ENCODE peak calls at places on chromosomes 3 and 15, in four cellular contexts. V is cardiac fibroblast, Y is dorsolateral prefrontal cortex, J is stomach. A is an unnamed sample.

GRCh38 chr3:46845860-46846623 is 17.2 kb downstream of the MYL3 start:
- DNase-seq in J (peak), Y (peak), V (peak), A (peak)

GRCh38 chr3:73094127-73094526 is 32.7 kb downstream of the EBLN2 start:
- DNase-seq in V (no peak), Y (no peak), J (no peak), A (no peak)

GRCh38 chr3:104245981-104246380 is 1120.7 kb upstream of the ALCAM start:
- DNase-seq in Y (no peak), J (no peak), V (no peak), A (no peak)

GRCh38 chr3:177402533-177402932 is 205.3 kb upstream of the TBL1XR1 start:
- DNase-seq in Y (no peak), V (no peak), J (no peak), A (no peak)

GRCh38 chr3:80097674-80098073 is 329.9 kb upstream of the ROBO1 start:
- DNase-seq in Y (no peak), J (no peak), V (no peak), A (no peak)

GRCh38 chr3:57068437-57069089 is 8.1 kb downstream of the SPATA12 start:
- DNase-seq in V (peak), Y (no peak), J (no peak), A (no peak)

GRCh38 chr3:105365171-105365535 is 1.6 kb upstream of the ALCAM start:
- DNase-seq in Y (no peak), J (no peak), V (no peak), A (no peak)

GRCh38 chr15:52855157-52855556 is 65.0 kb upstream of the ONECUT1 start:
- DNase-seq in J (no peak), V (no peak), Y (no peak), A (no peak)

GRCh38 chr15:27561816-27562215 is 537.3 kb downstream of the OCA2 start:
- DNase-seq in J (no peak), V (no peak), Y (no peak), A (no peak)

GRCh38 chr15:101320501-101321052 is 25.5 kb upstream of the SNRPA1 start:
- DNase-seq in J (peak), Y (peak), V (peak), A (no peak)

GRCh38 chr3:64748244-64748894 is 60.6 kb upstream of the ADAMTS9 start:
- DNase-seq in V (no peak), J (no peak), Y (no peak), A (no peak)

GRCh38 chr3:102896851-102897621 is 462.2 kb downstream of the ZPLD1 start:
- DNase-seq in J (no peak), Y (no peak), V (no peak), A (no peak)

GRCh38 chr15:68186671-68187397 is 18.3 kb downstream of the CALML4 start:
- DNase-seq in J (no peak), Y (no peak), V (peak), A (no peak)

GRCh38 chr15:52808441-52808840 is 18.3 kb upstream of the ONECUT1 start:
- DNase-seq in J (no peak), V (no peak), Y (no peak), A (no peak)

GRCh38 chr15:45276851-45277250 is 24.8 kb downstream of the SLC28A2 start:
- DNase-seq in Y (no peak), V (peak), J (no peak), A (no peak)

GRCh38 chr3:67215690-67216089 is 217.6 kb downstream of the KBTBD8 start:
- DNase-seq in V (no peak), J (no peak), Y (no peak), A (no peak)

GRCh38 chr3:14403636-14404395 is 1.4 kb downstream of the SLC6A6 start:
- DNase-seq in Y (no peak), J (peak), V (peak), A (no peak)

GRCh38 chr15:43127752-43128151 is 5.6 kb upstream of the TMEM62 start:
- DNase-seq in V (no peak), J (no peak), Y (no peak), A (no peak)

GRCh38 chr3:100891033-100891432 is 102.2 kb downstream of the ABI3BP start:
- DNase-seq in V (peak), Y (no peak), J (no peak), A (no peak)

GRCh38 chr3:54951405-54951804 is 23.5 kb upstream of the LRTM1 start:
- DNase-seq in Y (peak), V (peak), J (peak), A (peak)

GRCh38 chr3:174937488-174937887 is 78.4 kb downstream of the NAALADL2 start:
- DNase-seq in V (no peak), J (no peak), Y (no peak), A (no peak)
- TF ChIP-seq CTCF in V (no peak), J (no peak), Y (no peak), A (no peak)

GRCh38 chr3:45646051-45646585 is 43.1 kb upstream of the SACM1L start:
- DNase-seq in J (no peak), V (no peak), Y (no peak), A (no peak)

GRCh38 chr3:45642731-45643152 is 46.5 kb upstream of the SACM1L start:
- DNase-seq in Y (no peak), V (peak), J (no peak), A (no peak)

GRCh38 chr3:45647148-45647619 is 42.0 kb upstream of the SACM1L start:
- DNase-seq in J (no peak), Y (no peak), V (peak), A (no peak)

GRCh38 chr3:45644063-45644462 is 45.1 kb upstream of the SACM1L start:
- DNase-seq in J (no peak), V (peak), Y (no peak), A (no peak)

GRCh38 chr3:45644467-45645201 is 44.6 kb upstream of the SACM1L start:
- DNase-seq in Y (no peak), V (peak), J (no peak), A (no peak)
- TF ChIP-seq CTCF in Y (no peak), V (no peak), J (no peak), A (no peak)

DNA sequence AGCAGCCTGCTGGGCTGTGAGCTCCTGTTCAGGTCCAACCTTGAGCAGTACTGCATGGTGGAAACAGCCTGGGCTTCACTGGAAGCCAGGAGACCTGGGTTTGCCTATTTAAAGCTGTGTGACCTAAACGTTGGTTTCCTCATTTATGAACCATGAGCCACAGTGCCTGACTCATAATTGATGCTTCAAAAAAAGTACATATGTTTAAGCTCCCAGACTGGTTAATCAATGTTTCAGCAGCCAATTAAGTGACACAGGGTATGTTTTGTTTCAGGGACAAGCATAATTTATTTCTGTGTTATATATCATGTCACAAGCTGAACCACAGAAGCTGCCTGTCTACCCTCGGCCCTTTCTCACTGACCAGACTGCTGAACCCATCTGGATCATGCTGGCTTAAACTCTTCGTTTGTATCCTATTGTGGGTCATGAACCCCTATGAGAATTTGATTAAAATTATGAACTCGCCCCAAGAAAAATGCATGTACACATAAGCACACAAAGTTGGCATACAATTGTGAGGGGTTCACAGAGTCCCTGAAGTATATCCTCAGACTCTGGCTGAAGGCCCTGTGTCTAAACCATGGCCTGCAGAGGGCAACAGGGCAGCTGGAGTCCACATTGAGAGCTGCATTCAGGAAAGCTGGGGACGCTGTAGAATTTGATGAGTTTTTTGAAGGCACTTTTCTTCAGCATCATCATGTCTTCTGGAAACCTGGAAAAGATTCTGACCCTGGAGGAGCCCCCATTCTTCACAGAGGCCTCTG is 23.7 kb downstream of the HDC start:
- DNase-seq in Y (no peak), J (no peak), V (no peak), A (no peak)
- TF ChIP-seq CTCF in Y (no peak), J (no peak), V (no peak), A (no peak)

DNA sequence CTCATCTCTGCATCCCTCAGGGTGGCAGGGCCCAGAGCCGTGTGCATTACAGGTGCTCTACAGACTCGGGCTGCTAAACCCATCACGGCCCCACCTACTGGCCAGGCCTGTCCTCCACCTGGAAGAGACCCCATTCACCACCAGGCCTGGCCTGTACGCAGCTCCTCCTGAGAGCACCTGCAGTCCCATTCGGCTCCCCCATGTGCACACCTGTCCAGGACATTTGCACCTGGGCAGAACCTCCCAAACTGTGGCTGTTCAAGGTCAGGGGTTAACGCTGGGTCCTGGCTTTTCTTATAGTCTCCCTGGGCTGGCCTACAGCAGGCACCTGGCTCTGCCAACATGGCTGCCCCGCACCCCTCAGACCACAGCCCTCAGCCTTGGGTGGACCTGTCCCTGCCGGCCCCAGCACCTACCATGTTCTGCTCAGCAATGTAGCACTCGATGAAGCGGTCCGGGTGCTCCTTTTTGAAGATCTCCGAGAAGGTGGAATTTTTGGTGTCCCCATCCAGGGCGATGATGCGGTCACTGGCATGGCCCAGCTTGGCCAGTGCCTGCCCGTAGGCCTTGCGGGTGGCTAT is 25.7 kb downstream of the TKT start:
- DNase-seq in V (no peak), J (no peak), Y (no peak), A (no peak)
- TF ChIP-seq CTCF in V (no peak), J (no peak), Y (no peak), A (no peak)

A was measured in omental fat pad.